ENCODE peak calls at places on chromosomes 13 and 19, in six cellular contexts. B is neural progenitor cell, Q is heart left ventricle, V is ovary, L is testis, G is lower lobe of right lung. O is an unnamed sample.

GRCh38 chr19:29708553-29709439 is 6.3 kb downstream of the C19orf12 start:
- DNase-seq in B (no peak), G (no peak), V (no peak), L (no peak), Q (no peak), O (peak; percentile 28)

GRCh38 chr13:72849571-72849970 is 67.6 kb downstream of the PIBF1 start:
- DNase-seq in Q (no peak), L (no peak), B (no peak), G (no peak), V (no peak), O (no peak)

GRCh38 chr13:80131204-80131603 is 209.7 kb downstream of the SPRY2 start:
- DNase-seq in Q (peak; percentile 87), L (peak; percentile 47), G (peak; percentile 88), B (peak; percentile 67), V (peak; percentile 40), O (peak; percentile 9)

GRCh38 chr19:16698914-16699313 is 20.7 kb upstream of the NWD1 start:
- DNase-seq in G (peak; percentile 46), B (no peak), V (no peak), Q (peak; percentile 62), L (peak; percentile 85), O (peak; percentile 20)

GRCh38 chr19:48819366-48819816 is 8.6 kb upstream of the BCAT2 start:
- DNase-seq in B (no peak), Q (peak; percentile 80), G (peak; percentile 91), V (peak; percentile 92), L (peak; percentile 88), O (no peak)

GRCh38 chr13:42466123-42466522 is 107.8 kb upstream of the TNFSF11 start:
- DNase-seq in V (no peak), B (no peak), G (no peak), L (no peak), Q (no peak), O (no peak)

GRCh38 chr19:41563847-41564514 is 12.0 kb upstream of the CEACAM21 start:
- DNase-seq in B (peak; percentile 9), G (no peak), L (no peak), Q (no peak), V (no peak), O (no peak)

GRCh38 chr19:19115954-19116353 is 22.3 kb downstream of the TMEM161A start:
- DNase-seq in Q (no peak), B (peak; percentile 72), L (peak; percentile 48), V (no peak), G (peak; percentile 63), O (peak; percentile 86)

GRCh38 chr13:98939552-98940306 is 38.1 kb downstream of the DOCK9 start:
- DNase-seq in V (peak; percentile 45), G (no peak), B (no peak), L (peak; percentile 34), Q (no peak), O (no peak)

GRCh38 chr19:44607049-44607448 is 6.3 kb upstream of the IGSF23 start:
- DNase-seq in L (no peak), V (no peak), B (no peak), G (no peak), Q (peak; percentile 34), O (no peak)

GRCh38 chr19:30587869-30588268 is 215.7 kb downstream of the ZNF536 start:
- DNase-seq in G (no peak), L (no peak), B (no peak), Q (no peak), V (no peak), O (no peak)

GRCh38 chr19:18266863-18267686 is 7.2 kb downstream of the IQCN start:
- DNase-seq in G (no peak), Q (no peak), V (peak; percentile 60), B (no peak), L (no peak), O (no peak)

GRCh38 chr13:99743079-99743478 is 228.5 kb downstream of the ZIC5 start:
- DNase-seq in G (no peak), B (peak; percentile 75), L (no peak), V (no peak), Q (no peak), O (no peak)

GRCh38 chr13:30832845-30833332 is 73.2 kb upstream of the MEDAG start:
- DNase-seq in G (peak; percentile 77), Q (peak; percentile 21), B (peak; percentile 32), V (peak; percentile 48), L (peak; percentile 85), O (no peak)

GRCh38 chr13:44649834-44650233 is 73.7 kb upstream of the TSC22D1 start:
- DNase-seq in B (no peak), Q (no peak), V (no peak), L (no peak), G (no peak), O (no peak)

GRCh38 chr19:53102186-53102585 is 1.0 kb downstream of the ZNF160 start:
- DNase-seq in B (peak; percentile 47), V (no peak), G (no peak), Q (no peak), L (no peak), O (peak; percentile 89)

GRCh38 chr13:49082653-49083536 is 107.2 kb downstream of the FNDC3A start:
- DNase-seq in G (no peak), L (no peak), Q (no peak), V (no peak), B (no peak), O (no peak)

GRCh38 chr19:45763691-45764294 is 5.3 kb downstream of the SIX5 start:
- DNase-seq in Q (no peak), L (no peak), G (no peak), V (peak; percentile 54), B (no peak), O (no peak)

GRCh38 chr13:102073251-102073650 is 328.6 kb downstream of the FGF14 start:
- DNase-seq in G (no peak), Q (no peak), V (no peak), L (no peak), B (no peak), O (no peak)

GRCh38 chr13:103615778-103616177 is 549.6 kb upstream of the SLC10A2 start:
- DNase-seq in G (no peak), V (no peak), B (no peak), L (no peak), Q (no peak), O (no peak)

GRCh38 chr13:66700336-66700735 is 529.8 kb downstream of the PCDH9 start:
- DNase-seq in B (no peak), L (no peak), V (no peak), Q (no peak), G (no peak), O (no peak)

GRCh38 chr13:112065521-112065866 is 1.5 kb upstream of the SOX1 start:
- DNase-seq in Q (no peak), B (no peak), V (no peak), L (no peak), G (no peak), O (no peak)

GRCh38 chr13:112065867-112066623 is 904 bp upstream of the SOX1 start:
- DNase-seq in V (no peak), L (no peak), G (no peak), B (peak; percentile 45), Q (no peak), O (no peak)

GRCh38 chr13:112067121-112067741 is at the start of gene SOX1:
- DNase-seq in V (no peak), G (no peak), B (peak; percentile 87), Q (no peak), L (no peak), O (no peak)

GRCh38 chr13:112067871-112068305 is 939 bp downstream of the SOX1 start:
- DNase-seq in V (no peak), G (no peak), Q (no peak), L (no peak), B (peak; percentile 76), O (no peak)

GRCh38 chr13:112066624-112067004 is 335 bp upstream of the SOX1 start:
- DNase-seq in B (peak; percentile 94), L (peak; percentile 84), V (no peak), G (peak; percentile 54), Q (peak; percentile 60), O (no peak)
- H3K4me3 ChIP-seq in B (peak overlapping the region; percentile 56), L (peak overlapping the region; percentile 27), V (no peak overlapping the region), G (peak overlapping the region; percentile 19), Q (peak overlapping the region; percentile 34), O (no peak overlapping the region)

GRCh38 chr19:8460516-8461298 is 15.9 kb downstream of the HNRNPM start:
- DNase-seq in Q (no peak), G (no peak), V (no peak), L (no peak), B (no peak), O (no peak)
- H3K27ac ChIP-seq in Q (peak overlapping the region; percentile 58), G (peak overlapping the region; percentile 22), V (no peak overlapping the region), L (no peak overlapping the region), B (no peak overlapping the region), O (no peak overlapping the region)

GRCh38 chr19:55382522-55383054 is 1.5 kb downstream of the TMEM238 start:
- DNase-seq in Q (no peak), V (no peak), L (no peak), B (no peak), G (no peak), O (no peak)

GRCh38 chr19:55385236-55385748 is 440 bp upstream of the RPL28 start:
- DNase-seq in L (peak; percentile 98), B (peak; percentile 98), Q (peak; percentile 95), V (peak; percentile 98), G (peak; percentile 96), O (peak; percentile 98)

GRCh38 chr19:55383279-55383788 is 758 bp downstream of the TMEM238 start:
- DNase-seq in B (no peak), G (no peak), L (no peak), Q (no peak), V (no peak), O (peak; percentile 59)

GRCh38 chr19:55384576-55385235 is 614 bp upstream of the TMEM238 start:
- DNase-seq in G (peak; percentile 66), B (no peak), Q (no peak), V (no peak), L (peak; percentile 42), O (no peak)

DNA sequence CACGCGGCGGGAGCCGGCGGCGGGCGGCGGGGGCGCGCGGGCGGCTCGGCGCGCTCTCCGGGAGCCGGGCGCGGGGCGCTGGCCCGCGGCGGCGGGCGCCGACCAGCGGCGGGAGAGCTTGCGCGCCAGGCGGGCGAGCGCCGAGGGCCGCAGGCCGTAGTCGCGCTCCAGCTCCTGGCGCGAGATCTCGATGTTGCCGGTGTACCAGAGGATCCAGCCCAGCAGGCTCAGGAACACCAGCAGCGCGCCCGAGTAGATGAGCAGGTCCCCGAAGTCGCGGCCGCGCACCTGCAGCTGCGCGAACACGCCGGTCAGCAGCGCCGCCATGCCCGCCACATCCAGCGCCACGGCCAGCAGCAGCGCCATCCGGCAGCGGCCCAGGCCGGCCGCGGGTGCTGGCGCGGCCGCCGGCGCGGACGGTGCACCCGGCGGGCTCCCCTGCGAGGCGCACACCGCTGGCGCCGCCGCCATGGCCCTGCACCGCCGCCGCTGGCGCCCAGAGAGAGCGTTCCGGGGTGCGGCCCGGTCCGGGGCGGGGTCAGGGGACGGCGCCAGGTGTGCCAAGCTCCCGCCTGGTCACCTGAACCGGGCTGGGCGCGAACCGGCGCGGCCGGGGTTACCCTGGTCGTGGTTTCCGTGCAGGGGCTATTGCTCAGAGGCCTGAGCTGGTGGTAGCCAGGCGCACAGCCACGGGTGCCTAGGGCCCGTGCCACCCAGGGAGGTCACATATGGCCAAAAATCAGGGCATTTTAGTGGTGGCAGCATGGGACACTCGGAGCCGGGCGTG is at the start of gene TMEM238:
- DNase-seq in B (peak; percentile 88), V (peak; percentile 60), Q (peak; percentile 39), L (peak; percentile 67), G (peak; percentile 80), O (peak; percentile 61)
- TF ChIP-seq CTCF in B (no peak), V (peak; percentile 20), Q (peak; percentile 17), L (no peak), G (no peak), O (no peak)

GRCh38 chr13:110164706-110165105 is 142.3 kb downstream of the COL4A1 start:
- DNase-seq in L (no peak), V (no peak), B (no peak), Q (no peak), G (no peak), O (no peak)
- H3K4me3 ChIP-seq in L (no peak overlapping the region), V (no peak overlapping the region), B (no peak overlapping the region), Q (no peak overlapping the region), G (no peak overlapping the region), O (no peak overlapping the region)

GRCh38 chr13:40453666-40454030 is 212.8 kb downstream of the FOXO1 start:
- DNase-seq in V (no peak), L (no peak), G (no peak), B (no peak), Q (no peak), O (no peak)
- H3K27ac ChIP-seq in V (no peak overlapping the region), L (no peak overlapping the region), G (no peak overlapping the region), B (no peak overlapping the region), Q (no peak overlapping the region), O (no peak overlapping the region)

O was measured in WERI-Rb-1.